ENCODE peak calls at places on chromosomes 3 and 15, in five cellular contexts. One of them, this sample, is unnamed. For H3K4me1, the result is how much of the 10 kb centered on the place peaks cover.

GRCh38 chr3:188468672-188469071 is 314.7 kb downstream of the LPP start:
- DNase-seq in stomach: no peak
- DNase-seq in neuronal stem cell: no peak
- DNase-seq in lung: no peak
- DNase-seq in ascending aorta: peak
- DNase-seq in this sample: no peak

GRCh38 chr15:47682661-47683060 is 34.6 kb upstream of the SEMA6D start:
- DNase-seq in stomach: no peak
- DNase-seq in neuronal stem cell: no peak
- DNase-seq in lung: no peak
- DNase-seq in ascending aorta: no peak
- DNase-seq in this sample: no peak

GRCh38 chr3:107548601-107549000 is 25.8 kb downstream of the BBX start:
- DNase-seq in stomach: no peak
- DNase-seq in neuronal stem cell: no peak
- DNase-seq in lung: no peak
- DNase-seq in ascending aorta: no peak
- DNase-seq in this sample: no peak

GRCh38 chr15:91924842-91925495 is 71.5 kb downstream of the SLCO3A1 start:
- DNase-seq in stomach: no peak
- DNase-seq in neuronal stem cell: no peak
- DNase-seq in lung: no peak
- DNase-seq in ascending aorta: peak
- DNase-seq in this sample: no peak

GRCh38 chr3:190491533-190492054 is 22.3 kb upstream of the IL1RAP start:
- DNase-seq in stomach: no peak
- DNase-seq in neuronal stem cell: no peak
- DNase-seq in lung: no peak
- DNase-seq in ascending aorta: no peak
- DNase-seq in this sample: peak

GRCh38 chr3:127820221-127820870 is 2.0 kb downstream of the MGLL start:
- DNase-seq in stomach: no peak
- DNase-seq in neuronal stem cell: no peak
- DNase-seq in lung: peak
- DNase-seq in ascending aorta: no peak
- DNase-seq in this sample: peak

GRCh38 chr3:169541528-169541927 is 122.0 kb downstream of the MECOM start:
- DNase-seq in stomach: no peak
- DNase-seq in neuronal stem cell: no peak
- DNase-seq in lung: no peak
- DNase-seq in ascending aorta: no peak
- DNase-seq in this sample: no peak

GRCh38 chr3:53046171-53047170 is 598 bp upstream of the SFMBT1 start:
- DNase-seq in stomach: peak
- DNase-seq in neuronal stem cell: peak
- DNase-seq in lung: peak
- DNase-seq in ascending aorta: peak
- DNase-seq in this sample: no peak

GRCh38 chr15:49855917-49856637 is 235.2 kb downstream of the DTWD1 start:
- DNase-seq in stomach: no peak
- DNase-seq in neuronal stem cell: no peak
- DNase-seq in lung: no peak
- DNase-seq in ascending aorta: no peak
- DNase-seq in this sample: no peak

GRCh38 chr15:66780973-66781718 is 79.1 kb downstream of the SMAD6 start:
- DNase-seq in stomach: no peak
- DNase-seq in neuronal stem cell: no peak
- DNase-seq in lung: no peak
- DNase-seq in ascending aorta: no peak
- DNase-seq in this sample: no peak

GRCh38 chr3:11555823-11556222 is 87.9 kb downstream of the VGLL4 start:
- DNase-seq in stomach: no peak
- DNase-seq in neuronal stem cell: no peak
- DNase-seq in lung: no peak
- DNase-seq in ascending aorta: no peak
- DNase-seq in this sample: no peak

GRCh38 chr3:11556234-11556633 is 87.5 kb downstream of the VGLL4 start:
- DNase-seq in stomach: no peak
- DNase-seq in neuronal stem cell: no peak
- DNase-seq in lung: no peak
- DNase-seq in ascending aorta: no peak
- DNase-seq in this sample: no peak

GRCh38 chr3:11558461-11558903 is 85.2 kb downstream of the VGLL4 start:
- DNase-seq in stomach: no peak
- DNase-seq in neuronal stem cell: no peak
- DNase-seq in lung: no peak
- DNase-seq in ascending aorta: no peak
- DNase-seq in this sample: no peak

GRCh38 chr3:11558002-11558401 is 85.7 kb downstream of the VGLL4 start:
- DNase-seq in stomach: no peak
- DNase-seq in neuronal stem cell: no peak
- DNase-seq in lung: no peak
- DNase-seq in ascending aorta: no peak
- DNase-seq in this sample: peak

GRCh38 chr3:11556851-11557644 is 86.7 kb downstream of the VGLL4 start:
- DNase-seq in stomach: no peak
- DNase-seq in neuronal stem cell: no peak
- DNase-seq in lung: no peak
- DNase-seq in ascending aorta: no peak
- DNase-seq in this sample: no peak
- H3K27ac ChIP-seq in stomach: no peak
- H3K27ac ChIP-seq in neuronal stem cell: no peak
- H3K27ac ChIP-seq in lung: no peak
- H3K27ac ChIP-seq in ascending aorta: peak
- H3K27ac ChIP-seq in this sample: no peak

GRCh38 chr3:112132975-112133448 is at the start of gene GCSAM:
- DNase-seq in stomach: no peak
- DNase-seq in neuronal stem cell: no peak
- DNase-seq in lung: peak
- DNase-seq in ascending aorta: peak
- DNase-seq in this sample: peak
- H3K4me1 ChIP-seq in stomach: under half
- H3K4me1 ChIP-seq in neuronal stem cell: under half
- H3K4me1 ChIP-seq in lung: under half
- H3K4me1 ChIP-seq in ascending aorta: under half
- H3K4me1 ChIP-seq in this sample: under half

DNA sequence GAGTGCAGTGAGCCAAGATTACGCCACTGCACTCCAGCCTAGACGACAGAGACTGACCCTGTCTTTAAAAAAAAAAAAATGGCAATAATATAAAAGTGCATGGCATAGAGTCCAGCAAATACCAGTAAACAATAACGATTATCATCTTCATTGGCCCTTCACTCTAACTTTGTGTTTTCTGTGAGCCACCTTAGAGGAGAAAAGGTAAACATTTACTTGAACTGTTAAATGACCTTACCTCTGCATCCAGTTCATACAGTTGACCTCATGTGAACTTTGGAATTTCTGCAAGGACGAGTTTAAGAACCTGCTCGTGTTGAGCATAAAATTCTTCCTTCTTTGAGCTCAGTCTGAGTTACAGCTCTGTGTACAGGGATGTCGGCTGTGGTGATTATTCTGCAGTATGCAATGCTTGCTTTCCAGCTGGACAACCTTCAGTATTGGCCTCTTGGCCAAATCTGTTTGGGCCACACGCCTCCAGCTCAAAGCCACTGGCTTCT is 56.6 kb downstream of the RLBP1 start:
- DNase-seq in stomach: no peak
- DNase-seq in neuronal stem cell: no peak
- DNase-seq in lung: no peak
- DNase-seq in ascending aorta: no peak
- DNase-seq in this sample: no peak
- H3K27ac ChIP-seq in stomach: peak
- H3K27ac ChIP-seq in neuronal stem cell: no peak
- H3K27ac ChIP-seq in lung: no peak
- H3K27ac ChIP-seq in ascending aorta: peak
- H3K27ac ChIP-seq in this sample: no peak

GRCh38 chr15:25795712-25796111 is 67.4 kb downstream of the ATP10A start:
- DNase-seq in stomach: no peak
- DNase-seq in neuronal stem cell: no peak
- DNase-seq in lung: no peak
- DNase-seq in ascending aorta: no peak
- DNase-seq in this sample: no peak
- H3K4me1 ChIP-seq in stomach: under half
- H3K4me1 ChIP-seq in neuronal stem cell: under half
- H3K4me1 ChIP-seq in lung: under half
- H3K4me1 ChIP-seq in ascending aorta: half or more
- H3K4me1 ChIP-seq in this sample: under half

GRCh38 chr15:83107841-83108181 is 366 bp downstream of the TM6SF1 start:
- DNase-seq in stomach: no peak
- DNase-seq in neuronal stem cell: no peak
- DNase-seq in lung: no peak
- DNase-seq in ascending aorta: no peak
- DNase-seq in this sample: no peak
- H3K27ac ChIP-seq in stomach: peak
- H3K27ac ChIP-seq in neuronal stem cell: no peak
- H3K27ac ChIP-seq in lung: peak
- H3K27ac ChIP-seq in ascending aorta: peak
- H3K27ac ChIP-seq in this sample: no peak

DNA sequence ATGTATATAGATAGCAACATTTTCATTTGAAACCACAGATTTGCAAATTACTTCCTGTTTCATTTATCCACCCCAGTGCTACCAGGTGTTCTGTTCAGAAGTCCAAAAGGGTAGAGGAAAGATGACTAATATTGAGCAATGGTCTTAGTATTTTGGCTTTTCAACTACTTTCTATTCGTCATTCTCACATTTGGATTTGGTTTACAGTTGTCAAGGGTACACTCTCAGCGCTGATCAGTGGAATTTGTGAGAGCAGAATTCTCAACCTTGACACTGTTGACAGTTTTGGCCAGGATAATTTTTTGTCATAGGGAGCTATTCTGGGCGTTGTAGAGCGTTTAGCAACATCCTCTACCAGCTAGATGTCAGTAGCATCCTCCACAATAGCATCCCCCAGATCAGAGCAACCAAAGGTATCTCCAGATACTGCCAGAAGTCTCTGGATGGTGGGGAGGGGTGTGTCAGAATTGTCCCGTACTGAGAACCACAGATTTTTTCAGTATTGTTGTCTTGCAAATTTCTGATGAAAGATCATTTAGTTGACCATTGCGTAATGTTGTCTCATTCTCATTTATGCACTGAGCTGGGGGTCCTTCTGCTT is 4.2 kb downstream of the HMCES start:
- DNase-seq in stomach: no peak
- DNase-seq in neuronal stem cell: no peak
- DNase-seq in lung: no peak
- DNase-seq in ascending aorta: no peak
- DNase-seq in this sample: peak
- H3K4me1 ChIP-seq in stomach: under half
- H3K4me1 ChIP-seq in neuronal stem cell: under half
- H3K4me1 ChIP-seq in lung: under half
- H3K4me1 ChIP-seq in ascending aorta: under half
- H3K4me1 ChIP-seq in this sample: under half

GRCh38 chr15:63626955-63627354 is 29.8 kb downstream of the FBXL22 start:
- DNase-seq in stomach: no peak
- DNase-seq in neuronal stem cell: no peak
- DNase-seq in lung: no peak
- DNase-seq in ascending aorta: no peak
- DNase-seq in this sample: no peak
- H3K27ac ChIP-seq in stomach: no peak
- H3K27ac ChIP-seq in neuronal stem cell: no peak
- H3K27ac ChIP-seq in lung: no peak
- H3K27ac ChIP-seq in ascending aorta: no peak
- H3K27ac ChIP-seq in this sample: no peak

DNA sequence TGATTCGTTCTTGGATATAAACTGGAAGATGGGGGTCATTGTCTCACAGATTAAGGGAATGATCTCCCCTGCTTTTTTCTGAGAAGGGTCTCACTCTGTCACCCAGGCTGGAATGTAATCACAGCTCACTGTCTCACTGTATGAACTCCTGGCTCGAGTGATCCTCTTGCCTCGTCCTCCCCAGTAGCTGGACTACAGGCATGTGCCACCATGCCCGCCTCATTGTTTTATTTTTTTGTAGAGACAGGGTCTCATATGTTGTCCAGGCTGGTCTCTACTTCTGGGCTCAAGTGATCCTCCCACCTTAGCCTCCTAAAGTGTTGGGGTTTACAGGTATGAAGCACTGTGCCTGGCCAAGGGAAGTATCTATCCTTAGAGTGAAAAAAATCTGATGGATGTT is 5.4 kb downstream of the OXSR1 start:
- DNase-seq in stomach: no peak
- DNase-seq in neuronal stem cell: no peak
- DNase-seq in lung: no peak
- DNase-seq in ascending aorta: no peak
- DNase-seq in this sample: no peak
- H3K4me1 ChIP-seq in stomach: under half
- H3K4me1 ChIP-seq in neuronal stem cell: under half
- H3K4me1 ChIP-seq in lung: under half
- H3K4me1 ChIP-seq in ascending aorta: under half
- H3K4me1 ChIP-seq in this sample: under half

This sample was measured in foreskin keratinocyte.